ENCODE peak calls at places on chromosomes 3 and 15, in eight cellular contexts. I is progenitor cell of endocrine pancreas, S is fibroblast of the aortic adventitia, V is fibroblast of mammary gland, P is Peyer's patch, U is fibroblast of lung, M is lower lobe of right lung, Q is AG04449. D is an unnamed sample.

GRCh38 chr3:122660575-122660974 is 20.1 kb upstream of the PARP14 start:
- DNase-seq in U (no peak), M (no peak), P (no peak), V (no peak), S (no peak), I (no peak), Q (no peak), D (no peak)

GRCh38 chr3:135491478-135491877 is 474.1 kb upstream of the PPP2R3A start:
- DNase-seq in S (no peak), V (peak), U (no peak), Q (no peak), I (no peak), P (no peak), M (no peak), D (no peak)

GRCh38 chr15:100318880-100319279 is 22.9 kb downstream of the ADAMTS17 start:
- DNase-seq in S (no peak), P (no peak), M (no peak), Q (no peak), U (no peak), I (no peak), V (no peak), D (no peak)

GRCh38 chr15:33013827-33014445 is 180.6 kb downstream of the FMN1 start:
- DNase-seq in Q (no peak), I (no peak), S (peak), M (no peak), U (peak), P (no peak), V (peak), D (no peak)

GRCh38 chr15:61746589-61746988 is 313.7 kb downstream of the VPS13C start:
- DNase-seq in S (no peak), U (no peak), P (no peak), Q (no peak), M (no peak), I (no peak), V (no peak), D (no peak)

GRCh38 chr3:143472731-143473523 is 353.4 kb downstream of the CHST2 start:
- DNase-seq in V (no peak), Q (no peak), P (no peak), U (no peak), S (no peak), I (no peak), M (no peak), D (no peak)

GRCh38 chr3:13211605-13212210 is 138.5 kb upstream of the IQSEC1 start:
- DNase-seq in V (no peak), M (peak), P (no peak), I (no peak), U (no peak), Q (no peak), S (no peak), D (no peak)

GRCh38 chr15:44295909-44296420 is 7.4 kb downstream of the GOLM2 start:
- DNase-seq in I (no peak), U (peak), S (no peak), V (no peak), M (no peak), Q (no peak), P (no peak), D (no peak)

GRCh38 chr15:45795487-45796069 is 160.7 kb downstream of the SQOR start:
- DNase-seq in V (peak), S (peak), M (no peak), I (peak), Q (no peak), P (no peak), U (peak), D (no peak)

GRCh38 chr3:149900322-149900721 is 70.4 kb downstream of the PFN2 start:
- DNase-seq in P (no peak), V (no peak), Q (no peak), S (no peak), M (no peak), U (no peak), I (no peak), D (no peak)

GRCh38 chr3:149898771-149899170 is 71.9 kb downstream of the PFN2 start:
- DNase-seq in I (no peak), S (peak), P (no peak), V (peak), U (peak), Q (peak), M (no peak), D (no peak)

GRCh38 chr3:149906036-149906435 is 64.7 kb downstream of the PFN2 start:
- DNase-seq in M (no peak), P (no peak), Q (no peak), V (no peak), S (no peak), I (no peak), U (no peak), D (no peak)

GRCh38 chr3:149901770-149902169 is 68.9 kb downstream of the PFN2 start:
- DNase-seq in Q (no peak), V (no peak), P (no peak), S (no peak), U (no peak), M (no peak), I (no peak), D (no peak)

DNA sequence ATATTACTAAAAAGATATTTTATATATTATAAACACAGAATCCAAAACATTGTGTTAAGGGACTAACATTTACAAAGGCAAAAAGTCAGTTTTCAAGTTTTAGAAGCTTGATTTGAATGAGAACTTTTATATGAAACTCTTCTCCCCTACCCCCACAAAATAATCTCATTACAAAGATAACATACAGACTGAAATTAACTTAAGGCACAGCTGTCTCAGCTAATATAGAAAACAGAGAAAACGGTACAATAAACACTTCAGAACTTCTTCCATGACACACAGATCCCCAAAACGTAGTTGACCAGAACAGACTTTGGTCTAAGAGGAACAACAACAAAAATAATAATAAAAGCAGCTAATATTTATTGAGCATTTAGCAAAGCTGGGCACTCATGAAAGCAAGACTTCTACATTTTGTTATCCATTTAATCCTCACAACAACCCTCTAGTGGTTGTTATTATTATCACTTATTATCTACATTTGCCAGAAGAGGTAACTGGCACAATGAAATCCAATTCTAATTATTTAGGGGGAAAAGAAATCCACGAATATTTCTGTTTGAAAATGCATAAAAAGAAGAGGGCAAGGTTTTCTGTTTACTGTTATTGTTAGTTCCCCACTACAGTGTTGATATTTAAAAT is 68.1 kb downstream of the PFN2 start:
- DNase-seq in S (peak), Q (no peak), U (peak), M (no peak), P (no peak), I (no peak), V (peak), D (no peak)
- TF ChIP-seq CTCF in S (peak), Q (no peak), U (peak), M (no peak), P (peak), I (no peak), V (peak), D (peak)

GRCh38 chr3:35946121-35946856 is 307.0 kb downstream of the ARPP21 start:
- DNase-seq in Q (no peak), P (no peak), V (peak), S (peak), U (peak), M (no peak), I (no peak), D (no peak)
- TF ChIP-seq CTCF in Q (no peak), P (no peak), V (peak), S (peak), U (peak), M (peak), I (peak), D (peak)

DNA sequence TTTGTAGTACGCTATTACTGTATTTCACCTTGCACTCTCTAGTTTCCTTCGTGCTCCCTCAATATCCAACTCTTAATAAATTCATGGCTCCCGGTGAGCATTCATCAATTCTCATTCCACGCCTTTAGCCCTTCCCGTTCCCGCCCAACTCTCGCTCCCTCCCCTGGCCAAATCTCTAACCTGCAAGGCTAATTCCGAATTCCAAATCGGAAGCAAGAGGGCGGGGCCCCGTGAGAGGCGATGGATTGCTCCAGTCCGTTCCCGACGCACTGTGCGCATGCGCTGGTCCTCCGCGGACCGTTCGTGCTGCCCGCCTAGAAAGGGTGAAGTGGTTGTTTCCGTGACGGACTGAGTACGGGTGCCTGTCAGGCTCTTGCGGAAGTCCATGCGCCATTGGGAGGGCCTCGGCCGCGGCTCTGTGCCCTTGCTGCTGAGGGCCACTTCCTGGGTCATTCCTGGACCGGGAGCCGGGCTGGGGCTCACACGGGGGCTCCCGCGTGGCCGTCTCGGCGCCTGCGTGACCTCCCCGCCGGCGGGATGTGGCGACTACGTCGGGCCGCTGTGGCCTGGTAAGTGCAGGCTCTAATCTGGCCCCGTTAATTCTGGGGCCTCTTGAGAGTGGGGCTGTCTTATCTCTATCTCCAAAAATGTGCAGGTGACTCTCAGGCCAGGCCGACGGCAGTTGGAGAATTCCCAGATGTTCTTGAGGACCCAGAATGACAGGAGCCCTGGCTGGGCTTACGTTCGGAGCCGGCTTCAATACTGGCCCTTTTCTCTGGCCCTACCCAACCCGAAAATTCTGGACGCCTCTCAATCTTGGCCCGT is at the start of gene OPA1:
- DNase-seq in Q (peak), I (peak), U (peak), P (peak), S (peak), M (peak), V (peak), D (peak)
- TF ChIP-seq CTCF in Q (peak), I (peak), U (peak), P (peak), S (peak), M (peak), V (peak), D (peak)

GRCh38 chr3:11560746-11561145 is 83.0 kb downstream of the VGLL4 start:
- DNase-seq in S (no peak), M (no peak), V (no peak), P (no peak), I (no peak), U (peak), Q (no peak), D (no peak)
- TF ChIP-seq CTCF in S (no peak), M (no peak), V (no peak), P (no peak), I (no peak), U (no peak), Q (no peak), D (no peak)

DNA sequence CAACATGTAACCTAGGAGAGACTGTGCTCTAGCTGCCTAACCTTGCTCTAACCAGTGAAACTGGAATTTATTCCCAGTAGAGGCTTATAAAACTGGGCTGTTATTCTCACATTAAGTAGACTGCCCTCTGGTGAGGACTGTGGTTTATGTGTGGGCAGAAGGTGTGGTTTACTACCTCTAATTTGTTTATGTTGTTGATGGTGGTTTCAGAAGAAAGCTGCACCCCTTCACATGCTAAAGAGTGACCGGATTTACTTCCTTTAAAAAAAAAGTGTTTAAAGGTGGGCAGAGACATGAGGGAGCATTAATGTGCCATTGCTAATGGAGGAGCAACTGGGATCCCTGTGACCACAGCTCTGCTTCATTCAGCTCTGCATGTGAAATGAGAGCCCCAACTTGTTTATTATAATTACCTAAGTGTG is 273.2 kb downstream of the MECOM start:
- DNase-seq in U (no peak), Q (no peak), V (no peak), P (no peak), S (peak), I (no peak), M (no peak), D (no peak)
- TF ChIP-seq CTCF in U (no peak), Q (no peak), V (no peak), P (peak), S (peak), I (peak), M (no peak), D (peak)

GRCh38 chr3:131453536-131453935 is 49.2 kb downstream of the MRPL3 start:
- DNase-seq in S (peak), Q (no peak), M (no peak), P (no peak), U (peak), V (peak), I (no peak), D (no peak)
- TF ChIP-seq CTCF in S (no peak), Q (no peak), M (no peak), P (no peak), U (no peak), V (no peak), I (no peak), D (no peak)

GRCh38 chr15:88337993-88338392 is 81.5 kb upstream of the NTRK3 start:
- DNase-seq in I (no peak), Q (no peak), U (no peak), V (no peak), P (no peak), S (peak), M (no peak), D (peak)
- TF ChIP-seq CTCF in I (peak), Q (peak), U (no peak), V (no peak), P (no peak), S (peak), M (no peak), D (no peak)

GRCh38 chr3:16377196-16377595 is 112.2 kb downstream of the OXNAD1 start:
- DNase-seq in Q (no peak), U (no peak), V (no peak), I (no peak), P (no peak), S (no peak), M (no peak), D (no peak)

GRCh38 chr3:16378920-16379319 is 113.9 kb downstream of the OXNAD1 start:
- DNase-seq in I (no peak), U (peak), S (peak), V (peak), Q (no peak), P (no peak), M (no peak), D (no peak)

GRCh38 chr3:16379838-16380237 is 114.8 kb downstream of the OXNAD1 start:
- DNase-seq in Q (no peak), U (no peak), I (no peak), M (no peak), S (no peak), P (no peak), V (no peak), D (no peak)

GRCh38 chr3:16378415-16378814 is 113.4 kb downstream of the OXNAD1 start:
- DNase-seq in M (no peak), P (no peak), V (no peak), I (no peak), U (no peak), S (no peak), Q (no peak), D (no peak)

GRCh38 chr3:16377847-16378302 is 112.9 kb downstream of the OXNAD1 start:
- DNase-seq in I (no peak), M (no peak), S (no peak), P (no peak), Q (no peak), V (no peak), U (no peak), D (no peak)
- TF ChIP-seq CTCF in I (no peak), M (no peak), S (no peak), P (no peak), Q (no peak), V (no peak), U (no peak), D (no peak)

GRCh38 chr3:129627350-129628168 is 21.1 kb upstream of the PLXND1 start:
- DNase-seq in V (peak), P (peak), U (peak), Q (no peak), M (peak), S (peak), I (peak), D (peak)

GRCh38 chr3:129623447-129624118 is 17.1 kb upstream of the PLXND1 start:
- DNase-seq in U (no peak), I (no peak), M (peak), V (no peak), S (no peak), P (peak), Q (no peak), D (peak)

GRCh38 chr3:129626744-129627349 is 20.4 kb upstream of the PLXND1 start:
- DNase-seq in U (peak), V (peak), Q (no peak), I (peak), S (peak), P (peak), M (peak), D (peak)

GRCh38 chr3:129624347-129625070 is 18.0 kb upstream of the PLXND1 start:
- DNase-seq in Q (no peak), V (no peak), M (peak), U (no peak), I (no peak), P (peak), S (peak), D (no peak)

DNA sequence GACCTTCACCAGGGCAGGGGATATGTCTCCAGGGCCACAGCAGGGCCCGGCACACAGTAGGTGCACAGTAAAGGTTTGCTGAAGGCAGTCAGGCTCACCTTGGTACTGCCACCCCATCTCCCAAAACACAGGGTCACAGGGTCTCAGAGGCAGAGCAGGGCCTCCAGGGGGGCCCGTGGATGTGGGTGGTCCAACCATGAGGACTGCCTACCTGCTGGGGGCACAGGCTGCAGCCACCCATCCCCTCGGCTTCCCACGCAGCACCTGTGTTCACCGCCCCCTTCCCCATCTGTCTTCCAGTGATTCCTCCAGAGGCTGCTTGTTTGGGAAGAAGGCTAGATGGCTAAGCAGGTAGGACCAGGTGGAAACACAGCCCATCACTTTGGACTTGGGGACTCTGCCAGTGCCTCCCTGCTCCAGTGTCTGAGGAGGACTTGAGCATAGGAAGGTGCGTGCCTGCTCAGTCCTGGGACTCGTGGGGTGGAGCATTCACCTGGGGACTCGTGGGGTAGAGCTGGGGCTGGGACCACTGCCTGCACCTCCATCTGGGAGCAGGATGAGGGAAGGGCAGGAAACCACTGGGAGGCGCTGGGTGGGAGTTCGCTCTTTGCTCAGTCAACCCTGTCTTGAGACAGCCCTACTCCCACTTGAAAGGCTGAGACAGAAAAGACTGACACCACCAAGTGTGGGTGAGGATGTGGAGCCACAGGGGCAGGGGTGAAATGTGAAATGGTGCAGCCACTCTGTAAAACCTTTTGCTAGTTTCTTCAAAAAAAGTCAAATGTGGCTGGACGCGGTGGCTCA is 18.8 kb upstream of the PLXND1 start:
- DNase-seq in V (no peak), P (no peak), U (no peak), I (no peak), M (peak), S (no peak), Q (no peak), D (no peak)
- TF ChIP-seq CTCF in V (peak), P (no peak), U (peak), I (no peak), M (no peak), S (no peak), Q (no peak), D (peak)

DNA sequence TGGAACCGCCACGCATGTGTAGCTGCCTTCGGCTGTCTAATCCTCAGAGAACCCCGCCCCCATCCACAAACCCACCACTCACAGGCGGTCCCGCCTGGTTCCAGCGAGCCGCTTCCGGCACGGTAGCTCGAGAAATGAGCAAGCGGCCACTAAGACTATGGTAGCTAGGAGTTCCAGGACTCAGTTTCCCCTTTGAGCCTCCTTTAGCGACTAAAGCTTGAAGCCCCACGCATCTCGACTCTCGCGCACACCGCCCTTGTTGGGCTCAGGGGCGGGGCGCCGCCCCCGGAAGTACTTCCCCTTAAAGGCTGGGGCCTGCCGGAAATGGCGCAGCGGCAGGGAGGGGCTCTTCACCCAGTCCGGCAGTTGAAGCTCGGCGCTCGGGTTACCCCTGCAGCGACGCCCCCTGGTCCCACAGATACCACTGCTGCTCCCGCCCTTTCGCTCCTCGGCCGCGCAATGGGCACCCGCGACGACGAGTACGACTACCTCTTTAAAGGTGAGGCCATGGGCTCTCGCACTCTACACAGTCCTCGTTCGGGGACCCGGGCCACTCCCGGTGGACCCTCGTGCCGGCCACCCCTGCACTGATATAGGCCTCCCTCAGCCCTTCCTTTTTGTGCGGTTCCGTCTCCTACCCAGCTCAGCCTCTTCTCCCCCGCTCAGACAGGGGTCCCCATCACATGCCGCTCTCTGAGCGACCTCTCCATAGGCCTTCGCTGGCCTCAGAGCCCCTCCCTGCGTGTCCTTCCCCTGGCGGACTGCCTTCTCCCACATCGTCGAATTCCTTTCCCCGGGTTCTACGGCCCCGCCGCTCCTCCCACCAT is at the start of gene RAB11A:
- DNase-seq in Q (peak), V (peak), S (peak), U (peak), M (peak), P (peak), I (peak), D (peak)
- TF ChIP-seq CTCF in Q (peak), V (no peak), S (peak), U (peak), M (peak), P (peak), I (peak), D (peak)

D was measured in osteocyte.